ENCODE peak calls at places on chromosomes 12 and 14, in nine cellular contexts. One of them, this sample, is unnamed.

GRCh38 chr12:129190827-129191226 is 337.5 kb downstream of the GLT1D1 start:
- ATAC-seq in K562: no peak
- ATAC-seq in SK-N-SH treated with all-trans-retinoic acid at 6 μM for 48 hours: no peak
- ATAC-seq in left ventricle myocardium superior: no peak
- ATAC-seq in activated naive CD8-positive, alpha-beta T cell treated with anti-CD3 and anti-CD28 coated beads, Interleukin-2, amount 50 U/mL, for 24 hours: no peak
- ATAC-seq in heart right ventricle: no peak
- ATAC-seq in left lung: no peak
- ATAC-seq in mucosa of descending colon: no peak
- ATAC-seq in lung: no peak
- ATAC-seq in this sample: no peak

GRCh38 chr14:96602186-96602585 is 100.0 kb downstream of the PAPOLA start:
- ATAC-seq in K562: no peak
- ATAC-seq in SK-N-SH treated with all-trans-retinoic acid at 6 μM for 48 hours: no peak
- ATAC-seq in left ventricle myocardium superior: no peak
- ATAC-seq in activated naive CD8-positive, alpha-beta T cell treated with anti-CD3 and anti-CD28 coated beads, Interleukin-2, amount 50 U/mL, for 24 hours: no peak
- ATAC-seq in heart right ventricle: no peak
- ATAC-seq in left lung: no peak
- ATAC-seq in mucosa of descending colon: no peak
- ATAC-seq in lung: no peak
- ATAC-seq in this sample: no peak

GRCh38 chr12:116336542-116337065 is 59.1 kb upstream of the MED13L start:
- ATAC-seq in K562: peak
- ATAC-seq in SK-N-SH treated with all-trans-retinoic acid at 6 μM for 48 hours: no peak
- ATAC-seq in left ventricle myocardium superior: no peak
- ATAC-seq in activated naive CD8-positive, alpha-beta T cell treated with anti-CD3 and anti-CD28 coated beads, Interleukin-2, amount 50 U/mL, for 24 hours: peak
- ATAC-seq in heart right ventricle: no peak
- ATAC-seq in left lung: peak
- ATAC-seq in mucosa of descending colon: peak
- ATAC-seq in lung: peak
- ATAC-seq in this sample: peak

GRCh38 chr12:95351745-95352144 is 122.2 kb upstream of the METAP2 start:
- ATAC-seq in K562: peak
- ATAC-seq in SK-N-SH treated with all-trans-retinoic acid at 6 μM for 48 hours: peak
- ATAC-seq in left ventricle myocardium superior: peak
- ATAC-seq in activated naive CD8-positive, alpha-beta T cell treated with anti-CD3 and anti-CD28 coated beads, Interleukin-2, amount 50 U/mL, for 24 hours: no peak
- ATAC-seq in heart right ventricle: peak
- ATAC-seq in left lung: no peak
- ATAC-seq in mucosa of descending colon: no peak
- ATAC-seq in lung: no peak
- ATAC-seq in this sample: no peak

GRCh38 chr12:41188841-41189394 is 798 bp downstream of the PDZRN4 start:
- ATAC-seq in K562: no peak
- ATAC-seq in SK-N-SH treated with all-trans-retinoic acid at 6 μM for 48 hours: no peak
- ATAC-seq in left ventricle myocardium superior: no peak
- ATAC-seq in activated naive CD8-positive, alpha-beta T cell treated with anti-CD3 and anti-CD28 coated beads, Interleukin-2, amount 50 U/mL, for 24 hours: no peak
- ATAC-seq in heart right ventricle: no peak
- ATAC-seq in left lung: no peak
- ATAC-seq in mucosa of descending colon: no peak
- ATAC-seq in lung: no peak
- ATAC-seq in this sample: no peak

GRCh38 chr14:22305563-22306127 is 283.4 kb downstream of the DAD1 start:
- ATAC-seq in K562: no peak
- ATAC-seq in SK-N-SH treated with all-trans-retinoic acid at 6 μM for 48 hours: no peak
- ATAC-seq in left ventricle myocardium superior: no peak
- ATAC-seq in activated naive CD8-positive, alpha-beta T cell treated with anti-CD3 and anti-CD28 coated beads, Interleukin-2, amount 50 U/mL, for 24 hours: no peak
- ATAC-seq in heart right ventricle: no peak
- ATAC-seq in left lung: no peak
- ATAC-seq in mucosa of descending colon: no peak
- ATAC-seq in lung: no peak
- ATAC-seq in this sample: peak

GRCh38 chr14:93957333-93957710 is 19.0 kb downstream of the ASB2 start:
- ATAC-seq in K562: no peak
- ATAC-seq in SK-N-SH treated with all-trans-retinoic acid at 6 μM for 48 hours: no peak
- ATAC-seq in left ventricle myocardium superior: peak
- ATAC-seq in activated naive CD8-positive, alpha-beta T cell treated with anti-CD3 and anti-CD28 coated beads, Interleukin-2, amount 50 U/mL, for 24 hours: no peak
- ATAC-seq in heart right ventricle: peak
- ATAC-seq in left lung: no peak
- ATAC-seq in mucosa of descending colon: no peak
- ATAC-seq in lung: no peak
- ATAC-seq in this sample: no peak

GRCh38 chr12:121124402-121125109 is 8.1 kb upstream of the P2RX7 start:
- ATAC-seq in K562: no peak
- ATAC-seq in SK-N-SH treated with all-trans-retinoic acid at 6 μM for 48 hours: peak
- ATAC-seq in left ventricle myocardium superior: peak
- ATAC-seq in activated naive CD8-positive, alpha-beta T cell treated with anti-CD3 and anti-CD28 coated beads, Interleukin-2, amount 50 U/mL, for 24 hours: peak
- ATAC-seq in heart right ventricle: peak
- ATAC-seq in left lung: peak
- ATAC-seq in mucosa of descending colon: peak
- ATAC-seq in lung: no peak
- ATAC-seq in this sample: peak

GRCh38 chr14:85702191-85702590 is 172.2 kb downstream of the FLRT2 start:
- ATAC-seq in K562: no peak
- ATAC-seq in SK-N-SH treated with all-trans-retinoic acid at 6 μM for 48 hours: no peak
- ATAC-seq in left ventricle myocardium superior: no peak
- ATAC-seq in activated naive CD8-positive, alpha-beta T cell treated with anti-CD3 and anti-CD28 coated beads, Interleukin-2, amount 50 U/mL, for 24 hours: no peak
- ATAC-seq in heart right ventricle: no peak
- ATAC-seq in left lung: no peak
- ATAC-seq in mucosa of descending colon: no peak
- ATAC-seq in lung: no peak
- ATAC-seq in this sample: no peak

GRCh38 chr14:94337274-94337673 is 14.1 kb upstream of the SERPINA6 start:
- ATAC-seq in K562: no peak
- ATAC-seq in SK-N-SH treated with all-trans-retinoic acid at 6 μM for 48 hours: no peak
- ATAC-seq in left ventricle myocardium superior: no peak
- ATAC-seq in activated naive CD8-positive, alpha-beta T cell treated with anti-CD3 and anti-CD28 coated beads, Interleukin-2, amount 50 U/mL, for 24 hours: peak
- ATAC-seq in heart right ventricle: no peak
- ATAC-seq in left lung: no peak
- ATAC-seq in mucosa of descending colon: no peak
- ATAC-seq in lung: no peak
- ATAC-seq in this sample: peak

This sample was measured in activated T-helper 17 cell treated with anti-CD3 and anti-CD28 coated beads, Interleukin-2, amount 50 U/mL, for 72 hours.